ENCODE peak calls at places on chromosomes 13 and 19, in nine cellular contexts. R is AG10803, F is H1, U is brain microvascular endothelial cell, B is neural crest cell, Y is AG04450, M is breast epithelium, K is epithelial cell of esophagus, L is cardiac fibroblast. S is an unnamed sample.

GRCh38 chr13:94596575-94596971 is 621 bp upstream of the TGDS start:
- DNase-seq in R (no peak), F (no peak), U (no peak), B (no peak), Y (no peak), M (no peak), K (no peak), L (no peak), S (no peak)

GRCh38 chr19:43774103-43774939 is 6.5 kb downstream of the KCNN4 start:
- DNase-seq in R (peak; percentile 66), F (peak; percentile 84), U (peak; percentile 61), B (peak; percentile 72), Y (no peak), M (no peak), K (peak; percentile 45), L (peak; percentile 77), S (peak; percentile 75)

GRCh38 chr19:53132231-53132991 is at the start of gene ZNF415:
- DNase-seq in R (peak; percentile 51), F (peak; percentile 83), U (peak; percentile 74), B (peak; percentile 88), Y (peak; percentile 41), M (peak; percentile 82), K (peak; percentile 67), L (peak; percentile 65), S (peak; percentile 81)

GRCh38 chr13:28602580-28602979 is 56.4 kb upstream of the POMP start:
- DNase-seq in R (no peak), F (no peak), U (no peak), B (no peak), Y (no peak), M (no peak), K (no peak), L (no peak), S (no peak)

GRCh38 chr19:33505168-33505567 is 16.4 kb downstream of the PEPD start:
- DNase-seq in R (no peak), F (no peak), U (no peak), B (no peak), Y (no peak), M (no peak), K (no peak), L (no peak), S (no peak)

GRCh38 chr13:110541526-110541920 is 20.0 kb downstream of the RAB20 start:
- DNase-seq in R (peak; percentile 60), F (no peak), U (no peak), B (no peak), Y (no peak), M (no peak), K (peak; percentile 42), L (peak; percentile 55), S (no peak)

GRCh38 chr19:19296953-19297689 is 23.2 kb downstream of the SUGP1 start:
- DNase-seq in R (no peak), F (no peak), U (no peak), B (no peak), Y (no peak), M (no peak), K (no peak), L (no peak), S (no peak)

GRCh38 chr19:13974073-13974472 is 21.8 kb downstream of the DCAF15 start:
- DNase-seq in R (no peak), F (peak; percentile 78), U (no peak), B (no peak), Y (no peak), M (no peak), K (peak; percentile 95), L (no peak), S (no peak)

GRCh38 chr13:20702945-20703784 is at the start of gene IL17D:
- DNase-seq in R (no peak), F (peak; percentile 65), U (no peak), B (peak; percentile 33), Y (no peak), M (no peak), K (no peak), L (no peak), S (peak; percentile 33)

GRCh38 chr13:102255409-102255808 is 146.4 kb downstream of the FGF14 start:
- DNase-seq in R (no peak), F (no peak), U (no peak), B (no peak), Y (no peak), M (no peak), K (no peak), L (no peak), S (no peak)

GRCh38 chr13:73195091-73195490 is 136.3 kb downstream of the KLF5 start:
- DNase-seq in R (no peak), F (no peak), U (no peak), B (no peak), Y (no peak), M (no peak), K (peak; percentile 47), L (no peak), S (no peak)

GRCh38 chr13:31875134-31875533 is 135.8 kb downstream of the RXFP2 start:
- DNase-seq in R (peak; percentile 42), F (no peak), U (no peak), B (no peak), Y (no peak), M (no peak), K (no peak), L (no peak), S (no peak)

GRCh38 chr13:35888327-35888940 is 242.7 kb downstream of the DCLK1 start:
- DNase-seq in R (no peak), F (no peak), U (no peak), B (no peak), Y (no peak), M (no peak), K (no peak), L (peak; percentile 15), S (no peak)

DNA sequence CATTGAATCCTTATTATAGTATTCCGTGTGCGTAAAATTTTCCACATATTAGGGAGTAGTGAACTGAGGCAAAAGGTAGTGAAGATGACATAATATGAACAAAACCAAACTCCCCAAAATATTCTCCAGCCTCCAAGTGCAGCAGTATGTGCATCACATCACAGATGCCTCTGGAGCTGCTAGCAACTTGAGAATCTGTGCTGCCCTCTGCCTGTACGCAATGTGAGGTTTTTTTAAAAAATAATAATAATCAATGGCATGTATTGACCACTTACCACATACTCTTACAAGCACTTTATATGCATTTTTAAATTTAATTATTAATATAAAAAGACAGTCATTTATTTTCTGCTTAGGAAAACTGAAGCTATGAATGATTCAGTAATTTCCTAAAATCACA is 583.0 kb upstream of the SPRY2 start:
- DNase-seq in R (no peak), F (no peak), U (no peak), B (no peak), Y (no peak), M (no peak), K (peak; percentile 30), L (peak; percentile 31), S (no peak)
- TF ChIP-seq CTCF in R (no peak), F (no peak), U (peak; percentile 19), B (peak; percentile 36), Y (no peak), M (no peak), K (peak; percentile 48), L (no peak), S (no peak)

DNA sequence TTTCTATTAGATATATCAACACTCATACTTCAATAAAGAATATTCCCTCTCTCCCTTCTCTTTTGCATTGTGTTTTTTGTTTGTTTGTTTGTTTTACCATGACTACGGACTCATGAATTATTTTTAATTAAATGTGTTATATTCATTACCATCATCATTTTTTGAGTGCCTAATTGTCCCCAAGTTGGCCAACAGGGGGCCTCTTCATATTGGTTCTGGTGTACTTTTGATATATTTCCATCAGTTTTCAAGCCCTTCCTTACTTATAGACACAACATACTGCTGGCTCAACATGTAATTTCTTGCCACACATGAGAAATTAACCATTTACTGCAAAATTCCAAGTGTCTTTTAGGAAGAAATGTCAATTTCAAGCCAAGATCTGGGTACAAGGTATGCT is 54.5 kb upstream of the GPC6 start:
- DNase-seq in R (no peak), F (no peak), U (no peak), B (no peak), Y (no peak), M (no peak), K (no peak), L (no peak), S (no peak)
- TF ChIP-seq CTCF in R (peak; percentile 26), F (no peak), U (peak; percentile 40), B (peak; percentile 57), Y (peak; percentile 14), M (no peak), K (no peak), L (no peak), S (peak; percentile 47)

GRCh38 chr19:4521888-4522242 is 3.6 kb upstream of the PLIN4 start:
- DNase-seq in R (no peak), F (no peak), U (no peak), B (no peak), Y (no peak), M (no peak), K (no peak), L (no peak), S (no peak)

GRCh38 chr19:4522291-4523002 is 4.2 kb upstream of the PLIN4 start:
- DNase-seq in R (no peak), F (no peak), U (no peak), B (no peak), Y (no peak), M (no peak), K (no peak), L (no peak), S (no peak)

GRCh38 chr19:4525563-4526002 is 7.3 kb upstream of the PLIN4 start:
- DNase-seq in R (no peak), F (no peak), U (no peak), B (no peak), Y (no peak), M (no peak), K (no peak), L (no peak), S (no peak)

GRCh38 chr19:4524808-4525562 is 6.7 kb upstream of the PLIN4 start:
- DNase-seq in R (peak; percentile 21), F (peak; percentile 95), U (peak; percentile 28), B (peak; percentile 83), Y (no peak), M (no peak), K (peak; percentile 52), L (peak; percentile 54), S (peak; percentile 51)

GRCh38 chr19:4523306-4524110 is 5.2 kb upstream of the PLIN4 start:
- DNase-seq in R (peak; percentile 21), F (peak; percentile 88), U (no peak), B (peak; percentile 58), Y (no peak), M (no peak), K (peak; percentile 36), L (peak; percentile 57), S (peak; percentile 39)
- TF ChIP-seq CTCF in R (peak; percentile 68), F (peak; percentile 96), U (peak; percentile 86), B (peak; percentile 69), Y (peak; percentile 63), M (peak; percentile 28), K (peak; percentile 67), L (peak; percentile 86), S (peak; percentile 68)

DNA sequence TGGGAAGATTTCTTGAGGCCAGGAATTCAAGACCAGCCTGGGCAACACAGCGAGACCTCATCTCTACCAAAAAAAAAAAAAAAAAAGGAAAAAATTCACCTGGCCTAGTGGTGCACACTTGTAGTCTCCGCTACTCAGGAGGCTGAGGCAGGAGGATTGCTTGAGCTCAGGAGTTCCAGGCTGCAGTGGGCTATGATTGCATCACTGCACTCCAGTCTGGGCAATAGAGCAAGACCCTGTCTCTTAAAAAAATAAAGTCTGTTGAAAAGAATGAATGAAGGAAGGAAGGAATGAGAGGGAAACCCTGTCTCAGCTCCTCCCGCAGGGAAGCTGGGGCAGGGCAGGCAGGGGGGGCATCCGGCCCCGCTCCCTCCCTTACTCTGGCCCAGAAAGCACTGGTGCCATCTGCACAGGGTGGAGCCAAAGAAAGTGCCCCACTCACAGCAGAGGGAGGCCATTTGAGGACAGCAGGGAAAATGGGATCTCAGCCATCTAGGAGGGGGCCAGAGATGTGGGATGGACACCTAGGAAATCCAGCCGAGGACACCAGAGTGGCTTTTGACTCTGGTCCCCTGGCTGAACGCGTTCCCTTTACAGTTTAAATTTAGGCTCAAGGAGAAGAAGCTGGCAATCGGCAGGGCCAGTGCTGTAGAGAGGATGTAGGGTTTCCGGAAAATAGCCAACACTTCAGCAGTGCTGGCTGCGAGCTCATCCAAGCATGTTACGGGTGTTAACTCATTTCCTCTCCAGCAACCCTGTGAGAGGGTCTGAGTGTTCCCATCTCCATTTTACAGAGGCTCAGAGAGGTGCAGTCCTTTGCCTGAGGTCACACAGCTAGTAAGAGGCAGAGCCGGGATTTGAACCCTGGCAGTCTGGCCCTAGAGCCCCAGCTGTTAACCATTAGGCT is 3.6 kb upstream of the HPN start:
- DNase-seq in R (peak; percentile 56), F (no peak), U (no peak), B (no peak), Y (no peak), M (no peak), K (no peak), L (peak; percentile 76), S (no peak)
- TF ChIP-seq CTCF in R (no peak), F (no peak), U (no peak), B (no peak), Y (no peak), M (no peak), K (no peak), L (no peak), S (no peak)

S was measured in progenitor cell of endocrine pancreas.